ENCODE peak calls at places on chromosome 7, in six cellular contexts. C is left ventricle myocardium inferior, J is OCI-LY7, K is fibroblast of lung, U is body of pancreas, E is ovary. Q is an unnamed sample.

GRCh38 chr7:114086491-114086905 is 167.7 kb upstream of the PPP1R3A start:
- DNase-seq in C (peak), J (no peak), K (peak), U (peak), E (peak), Q (no peak)

GRCh38 chr7:8125680-8126444 is 136.1 kb downstream of the ICA1 start:
- DNase-seq in C (no peak), J (peak), K (no peak), U (no peak), E (no peak), Q (peak)

GRCh38 chr7:142108728-142109505 is 2.6 kb upstream of the MGAM2 start:
- DNase-seq in C (no peak), J (no peak), K (no peak), U (no peak), E (no peak), Q (no peak)

GRCh38 chr7:71131753-71132520 is at the start of gene GALNT17:
- DNase-seq in C (peak), J (no peak), K (peak), U (peak), E (peak), Q (no peak)

GRCh38 chr7:17405786-17406185 is 107.3 kb downstream of the AHR start:
- DNase-seq in C (no peak), J (no peak), K (peak), U (no peak), E (no peak), Q (no peak)

GRCh38 chr7:128974241-128974934 is 36.7 kb downstream of the IRF5 start:
- DNase-seq in C (no peak), J (no peak), K (peak), U (no peak), E (no peak), Q (no peak)

GRCh38 chr7:147078324-147078723 is 961.7 kb downstream of the CNTNAP2 start:
- DNase-seq in C (no peak), J (no peak), K (no peak), U (no peak), E (no peak), Q (no peak)

GRCh38 chr7:28490831-28491230 is 78.5 kb downstream of the CREB5 start:
- DNase-seq in C (no peak), J (no peak), K (peak), U (no peak), E (no peak), Q (no peak)

GRCh38 chr7:106057962-106058901 is 53.9 kb downstream of the SYPL1 start:
- DNase-seq in C (no peak), J (peak), K (no peak), U (peak), E (no peak), Q (peak)

DNA sequence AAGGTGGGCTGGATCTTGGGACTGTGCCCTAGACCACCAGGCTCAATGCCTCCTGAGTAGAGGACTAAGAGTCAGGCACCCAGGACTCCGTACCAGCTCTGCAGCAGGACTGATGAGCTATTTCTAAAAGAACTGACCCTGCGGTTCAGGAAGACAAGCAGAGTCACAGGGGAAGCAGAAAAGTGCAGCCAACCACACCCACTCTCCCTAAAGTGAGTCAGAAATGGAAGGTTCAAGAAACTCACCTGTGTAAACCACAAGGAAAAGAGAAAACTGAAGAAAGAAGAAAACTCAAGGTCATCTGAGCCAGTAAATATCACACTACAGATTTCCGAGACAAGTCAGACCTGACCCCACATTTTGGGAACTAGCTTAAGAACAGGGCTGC is 2.5 kb downstream of the PARP12 start:
- DNase-seq in C (no peak), J (no peak), K (peak), U (no peak), E (no peak), Q (no peak)
- H3K27ac ChIP-seq in C (peak), J (no peak), K (no peak), U (peak), E (no peak), Q (no peak)

DNA sequence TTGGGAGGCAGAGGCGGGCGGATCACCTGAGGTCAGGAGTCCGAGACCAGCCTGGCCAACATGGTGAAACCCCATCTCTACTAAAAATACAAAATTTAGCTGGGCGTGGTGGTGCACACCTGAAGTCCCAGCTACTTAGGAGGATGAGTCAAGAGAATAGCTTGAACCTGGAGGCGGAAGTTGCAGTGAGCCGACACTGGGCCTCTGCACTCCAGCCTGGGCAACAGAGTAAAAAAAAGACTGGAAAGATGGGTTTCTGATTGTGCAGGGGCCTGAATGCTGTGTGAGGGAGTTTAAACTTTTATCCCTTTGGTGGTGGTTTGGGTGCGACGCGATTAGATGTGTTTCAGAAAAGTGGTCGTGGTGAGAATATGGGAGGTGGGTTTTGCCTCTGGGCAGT is 1.8 kb downstream of the CHST12 start:
- DNase-seq in C (no peak), J (no peak), K (no peak), U (no peak), E (no peak), Q (no peak)
- H3K27ac ChIP-seq in C (no peak), J (peak), K (no peak), U (no peak), E (no peak), Q (no peak)

GRCh38 chr7:138755331-138755747 is 42.5 kb upstream of the TMEM213 start:
- DNase-seq in C (no peak), J (no peak), K (peak), U (no peak), E (no peak), Q (no peak)

GRCh38 chr7:138753611-138754010 is 44.2 kb upstream of the TMEM213 start:
- DNase-seq in C (no peak), J (no peak), K (no peak), U (no peak), E (no peak), Q (no peak)

GRCh38 chr7:138750473-138750872 is 47.3 kb upstream of the TMEM213 start:
- DNase-seq in C (no peak), J (no peak), K (no peak), U (no peak), E (no peak), Q (no peak)

GRCh38 chr7:138750926-138751464 is 46.8 kb upstream of the TMEM213 start:
- DNase-seq in C (no peak), J (no peak), K (no peak), U (no peak), E (no peak), Q (no peak)

GRCh38 chr7:138752568-138753518 is 45.0 kb upstream of the TMEM213 start:
- DNase-seq in C (peak), J (peak), K (peak), U (peak), E (no peak), Q (no peak)
- H3K27ac ChIP-seq in C (no peak), J (no peak), K (no peak), U (no peak), E (no peak), Q (no peak)

GRCh38 chr7:157568785-157569584 is 232.2 kb downstream of the DNAJB6 start:
- DNase-seq in C (peak), J (peak), K (peak), U (peak), E (peak), Q (peak)
- H3K27ac ChIP-seq in C (peak), J (no peak), K (no peak), U (no peak), E (no peak), Q (peak)

GRCh38 chr7:38179719-38180333 is 1.8 kb downstream of the STARD3NL start:
- DNase-seq in C (no peak), J (no peak), K (peak), U (no peak), E (no peak), Q (no peak)
- H3K27ac ChIP-seq in C (peak), J (no peak), K (peak), U (no peak), E (no peak), Q (no peak)

GRCh38 chr7:158011941-158012340 is 575.7 kb downstream of the PTPRN2 start:
- DNase-seq in C (no peak), J (no peak), K (no peak), U (no peak), E (no peak), Q (no peak)

GRCh38 chr7:158013085-158013668 is 574.4 kb downstream of the PTPRN2 start:
- DNase-seq in C (no peak), J (no peak), K (no peak), U (no peak), E (no peak), Q (no peak)

GRCh38 chr7:158009886-158010285 is 577.7 kb downstream of the PTPRN2 start:
- DNase-seq in C (no peak), J (no peak), K (no peak), U (no peak), E (no peak), Q (no peak)

GRCh38 chr7:158008267-158008666 is 579.4 kb downstream of the PTPRN2 start:
- DNase-seq in C (no peak), J (no peak), K (no peak), U (no peak), E (no peak), Q (no peak)

GRCh38 chr7:158010956-158011698 is 576.5 kb downstream of the PTPRN2 start:
- DNase-seq in C (no peak), J (no peak), K (no peak), U (no peak), E (no peak), Q (no peak)
- H3K27ac ChIP-seq in C (no peak), J (no peak), K (no peak), U (no peak), E (no peak), Q (no peak)

DNA sequence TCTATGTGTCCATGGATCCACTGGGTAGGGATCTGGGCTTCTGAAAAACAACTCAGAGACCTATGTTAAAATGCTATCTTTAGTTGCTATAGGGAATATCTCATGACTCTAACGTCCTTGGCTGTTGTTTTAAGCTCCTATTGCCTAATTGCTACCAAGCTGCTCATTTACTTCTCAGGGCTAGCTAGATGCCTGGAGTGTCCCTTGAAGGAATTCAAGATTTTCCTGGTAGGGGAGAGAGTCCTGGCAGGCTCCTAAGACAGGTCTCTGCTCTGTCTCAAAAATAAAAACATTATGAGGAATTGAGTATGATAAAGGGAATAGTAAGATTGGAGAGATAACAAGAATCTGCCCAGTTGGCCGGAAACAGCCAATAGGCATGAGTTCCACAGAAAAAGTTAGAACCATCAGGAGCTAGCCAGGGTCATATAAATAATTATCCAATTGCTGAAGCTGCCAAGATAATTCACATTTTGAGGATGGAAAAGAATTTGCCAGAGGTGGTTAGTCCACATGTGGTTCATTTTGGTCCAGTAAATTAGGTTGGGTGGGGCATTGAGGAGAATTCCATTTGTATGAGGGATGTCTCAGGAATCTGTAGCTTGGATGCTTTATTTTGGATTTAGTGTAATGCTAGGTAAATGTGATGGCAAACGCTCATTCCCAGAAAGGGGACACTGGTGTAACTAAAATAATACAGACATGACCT is 362.7 kb upstream of the VSTM2A start:
- DNase-seq in C (no peak), J (no peak), K (no peak), U (no peak), E (no peak), Q (no peak)
- H3K27ac ChIP-seq in C (no peak), J (no peak), K (no peak), U (no peak), E (no peak), Q (no peak)

DNA sequence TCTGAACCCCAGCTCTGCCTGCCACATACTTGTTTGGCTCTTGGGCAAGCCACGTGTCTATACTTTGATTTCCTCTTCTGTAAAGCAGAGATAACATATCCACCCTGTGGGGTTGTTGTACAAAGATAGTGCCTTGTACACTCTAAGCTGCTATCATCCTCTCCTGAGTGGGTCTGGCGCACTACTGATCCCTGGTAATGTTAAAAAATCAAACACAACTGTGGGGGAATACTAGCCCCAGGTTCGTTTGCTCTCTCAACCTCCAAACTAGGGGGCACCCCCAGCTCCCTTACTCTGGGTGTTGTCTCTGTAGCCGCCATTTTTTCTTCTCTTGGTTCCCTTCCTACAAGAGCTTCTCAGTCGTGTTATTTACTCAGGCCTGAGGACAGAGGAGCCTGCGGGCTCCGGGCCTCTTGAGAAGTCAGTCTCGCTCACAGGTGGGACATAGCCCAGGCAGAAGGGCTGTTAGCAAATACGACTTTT is 1.0 kb downstream of the POLM start:
- DNase-seq in C (peak), J (peak), K (no peak), U (no peak), E (no peak), Q (no peak)
- H3K27ac ChIP-seq in C (peak), J (peak), K (no peak), U (no peak), E (no peak), Q (no peak)

Q was measured in caudate nucleus.